ENCODE peak calls at places on chromosome X, in six cellular contexts. Z is T-cell; J is MV-4-11; K is activated naive CD8-positive, alpha-beta T cell treated with anti-CD3 and anti-CD28 coated beads, Interleukin-2, amount 10 ng/mL, durations not matched to agents 7 days and 5 days; S is T-helper 9 cell; T is sciatic nerve. W is an unnamed sample.
A peak's percentile ranks its signal among the peaks of the same experiment; 100 is the strongest.

GRCh38 chrX:17655232-17656034 is 81.9 kb upstream of the SCML1 start:
- DNase-seq in S (no peak), Z (no peak), J (no peak), K (peak; percentile 40), T (no peak), W (no peak)

GRCh38 chrX:34917146-34917545 is 25.4 kb upstream of the FAM47B start:
- DNase-seq in Z (no peak), K (no peak), S (no peak), J (no peak), T (no peak), W (no peak)

GRCh38 chrX:38095971-38096529 is 89.7 kb downstream of the SYTL5 start:
- DNase-seq in T (no peak), J (no peak), K (no peak), S (no peak), Z (no peak), W (no peak)

GRCh38 chrX:132636080-132636479 is 147.2 kb upstream of the MBNL3 start:
- DNase-seq in S (no peak), Z (no peak), K (no peak), T (no peak), J (no peak), W (no peak)

GRCh38 chrX:46180258-46180687 is 364.9 kb downstream of the ZNF674 start:
- DNase-seq in S (no peak), Z (no peak), K (peak; percentile 24), J (peak; percentile 95), T (no peak), W (no peak)

GRCh38 chrX:101397779-101398178 is 7.0 kb downstream of the RPL36A start:
- DNase-seq in S (no peak), T (no peak), J (no peak), K (no peak), Z (no peak), W (no peak)

GRCh38 chrX:154490021-154490413 is 412 bp downstream of the SLC10A3 start:
- DNase-seq in Z (no peak), T (peak; percentile 66), J (no peak), K (no peak), S (no peak), W (peak; percentile 15)

GRCh38 chrX:3803713-3804112 is 90.3 kb upstream of the PRKX start:
- DNase-seq in K (no peak), Z (no peak), S (no peak), J (no peak), T (no peak), W (no peak)

GRCh38 chrX:1480082-1480785 is 27.5 kb upstream of the ASMTL start:
- DNase-seq in T (no peak), K (peak; percentile 7), S (no peak), Z (no peak), J (peak; percentile 39), W (no peak)

GRCh38 chrX:4547218-4547836 is 833.9 kb upstream of the PRKX start:
- DNase-seq in J (peak; percentile 8), S (peak; percentile 27), Z (no peak), T (peak; percentile 69), K (peak; percentile 26), W (no peak)

GRCh38 chrX:40543661-40544328 is 37.0 kb upstream of the ATP6AP2 start:
- DNase-seq in K (no peak), Z (no peak), S (no peak), T (no peak), J (no peak), W (no peak)

GRCh38 chrX:12548746-12549145 is 242.5 kb upstream of the PRPS2 start:
- DNase-seq in Z (no peak), J (peak; percentile 17), S (no peak), T (no peak), K (no peak), W (no peak)

GRCh38 chrX:2710041-2710471 is 19.0 kb downstream of the CD99 start:
- DNase-seq in Z (no peak), K (no peak), J (no peak), S (no peak), T (no peak), W (no peak)

GRCh38 chrX:112654871-112655270 is 24.9 kb downstream of the LHFPL1 start:
- DNase-seq in J (peak; percentile 22), K (no peak), T (no peak), S (no peak), Z (no peak), W (no peak)

GRCh38 chrX:71291381-71291780 is 7.9 kb downstream of the NONO start:
- DNase-seq in J (no peak), T (no peak), S (no peak), K (no peak), Z (no peak), W (no peak)

GRCh38 chrX:20263474-20263873 is 3.2 kb downstream of the RPS6KA3 start:
- DNase-seq in K (no peak), J (peak; percentile 20), S (no peak), T (no peak), Z (no peak), W (no peak)

GRCh38 chrX:19682712-19683331 is 167.5 kb upstream of the MAP3K15 start:
- DNase-seq in S (peak; percentile 66), Z (peak; percentile 82), K (peak; percentile 68), J (peak; percentile 65), T (peak; percentile 77), W (peak; percentile 73)

GRCh38 chrX:15207384-15207783 is 62.5 kb downstream of the ASB9 start:
- DNase-seq in J (no peak), Z (no peak), S (no peak), K (no peak), T (no peak), W (no peak)

GRCh38 chrX:973010-973409 is 239.4 kb downstream of the CRLF2 start:
- DNase-seq in J (no peak), S (no peak), Z (no peak), T (no peak), K (no peak), W (no peak)